ENCODE peak calls at places on chromosomes 4 and X, in eight cellular contexts. One of them, this sample, is unnamed.
A peak's percentile ranks its signal among the peaks of the same experiment; 100 is the strongest.

GRCh38 chr4:138049350-138049749 is 192.8 kb downstream of the SLC7A11 start:
- DNase-seq in neural crest cell: no peak
- DNase-seq in right lobe of liver: no peak
- DNase-seq in progenitor cell of endocrine pancreas: no peak
- DNase-seq in MCF 10A: peak; percentile 8
- DNase-seq in stimulated activated naive CD8-positive, alpha-beta T cell treated with anti-CD3 and anti-CD28 coated beads, Interleukin-15, Interleukin-2, amounts not matched to agents 100 U/mL and 50 U/mL, for 24 hours: no peak
- DNase-seq in activated B cell treated with CpG ODN at 0.5 μM for 24 hours: no peak
- DNase-seq in pons: no peak
- DNase-seq in this sample: no peak

GRCh38 chr4:137116144-137116543 is 416.1 kb downstream of the PCDH18 start:
- DNase-seq in neural crest cell: no peak
- DNase-seq in right lobe of liver: no peak
- DNase-seq in progenitor cell of endocrine pancreas: no peak
- DNase-seq in MCF 10A: no peak
- DNase-seq in stimulated activated naive CD8-positive, alpha-beta T cell treated with anti-CD3 and anti-CD28 coated beads, Interleukin-15, Interleukin-2, amounts not matched to agents 100 U/mL and 50 U/mL, for 24 hours: no peak
- DNase-seq in activated B cell treated with CpG ODN at 0.5 μM for 24 hours: no peak
- DNase-seq in pons: no peak
- DNase-seq in this sample: no peak

GRCh38 chr4:40325406-40326019 is 9.6 kb upstream of the CHRNA9 start:
- DNase-seq in neural crest cell: no peak
- DNase-seq in right lobe of liver: no peak
- DNase-seq in progenitor cell of endocrine pancreas: no peak
- DNase-seq in MCF 10A: peak; percentile 72
- DNase-seq in stimulated activated naive CD8-positive, alpha-beta T cell treated with anti-CD3 and anti-CD28 coated beads, Interleukin-15, Interleukin-2, amounts not matched to agents 100 U/mL and 50 U/mL, for 24 hours: peak; percentile 59
- DNase-seq in activated B cell treated with CpG ODN at 0.5 μM for 24 hours: no peak
- DNase-seq in pons: no peak
- DNase-seq in this sample: peak; percentile 55

GRCh38 chrX:131778269-131779218 is 234.7 kb downstream of the OR13H1 start:
- DNase-seq in neural crest cell: no peak
- DNase-seq in right lobe of liver: peak; percentile 44
- DNase-seq in progenitor cell of endocrine pancreas: no peak
- DNase-seq in MCF 10A: peak; percentile 88
- DNase-seq in stimulated activated naive CD8-positive, alpha-beta T cell treated with anti-CD3 and anti-CD28 coated beads, Interleukin-15, Interleukin-2, amounts not matched to agents 100 U/mL and 50 U/mL, for 24 hours: no peak
- DNase-seq in activated B cell treated with CpG ODN at 0.5 μM for 24 hours: no peak
- DNase-seq in pons: no peak
- DNase-seq in this sample: no peak

GRCh38 chr4:83731609-83732008 is 195.7 kb downstream of the GPAT3 start:
- DNase-seq in neural crest cell: no peak
- DNase-seq in right lobe of liver: no peak
- DNase-seq in progenitor cell of endocrine pancreas: no peak
- DNase-seq in MCF 10A: peak; percentile 45
- DNase-seq in stimulated activated naive CD8-positive, alpha-beta T cell treated with anti-CD3 and anti-CD28 coated beads, Interleukin-15, Interleukin-2, amounts not matched to agents 100 U/mL and 50 U/mL, for 24 hours: no peak
- DNase-seq in activated B cell treated with CpG ODN at 0.5 μM for 24 hours: no peak
- DNase-seq in pons: no peak
- DNase-seq in this sample: no peak

GRCh38 chr4:5724377-5724776 is 13.4 kb downstream of the EVC start:
- DNase-seq in neural crest cell: no peak
- DNase-seq in right lobe of liver: no peak
- DNase-seq in progenitor cell of endocrine pancreas: no peak
- DNase-seq in MCF 10A: no peak
- DNase-seq in stimulated activated naive CD8-positive, alpha-beta T cell treated with anti-CD3 and anti-CD28 coated beads, Interleukin-15, Interleukin-2, amounts not matched to agents 100 U/mL and 50 U/mL, for 24 hours: no peak
- DNase-seq in activated B cell treated with CpG ODN at 0.5 μM for 24 hours: no peak
- DNase-seq in pons: no peak
- DNase-seq in this sample: no peak

GRCh38 chr4:54232151-54232688 is 3.1 kb downstream of the PDGFRA start:
- DNase-seq in neural crest cell: no peak
- DNase-seq in right lobe of liver: no peak
- DNase-seq in progenitor cell of endocrine pancreas: no peak
- DNase-seq in MCF 10A: no peak
- DNase-seq in stimulated activated naive CD8-positive, alpha-beta T cell treated with anti-CD3 and anti-CD28 coated beads, Interleukin-15, Interleukin-2, amounts not matched to agents 100 U/mL and 50 U/mL, for 24 hours: no peak
- DNase-seq in activated B cell treated with CpG ODN at 0.5 μM for 24 hours: no peak
- DNase-seq in pons: no peak
- DNase-seq in this sample: peak; percentile 19

GRCh38 chr4:8917321-8917811 is 45.7 kb upstream of the HMX1 start:
- DNase-seq in neural crest cell: no peak
- DNase-seq in right lobe of liver: no peak
- DNase-seq in progenitor cell of endocrine pancreas: peak; percentile 5
- DNase-seq in MCF 10A: no peak
- DNase-seq in stimulated activated naive CD8-positive, alpha-beta T cell treated with anti-CD3 and anti-CD28 coated beads, Interleukin-15, Interleukin-2, amounts not matched to agents 100 U/mL and 50 U/mL, for 24 hours: no peak
- DNase-seq in activated B cell treated with CpG ODN at 0.5 μM for 24 hours: no peak
- DNase-seq in pons: no peak
- DNase-seq in this sample: peak; percentile 4

GRCh38 chr4:184287697-184288255 is 70.1 kb upstream of the ENPP6 start:
- DNase-seq in neural crest cell: no peak
- DNase-seq in right lobe of liver: no peak
- DNase-seq in progenitor cell of endocrine pancreas: no peak
- DNase-seq in MCF 10A: peak; percentile 43
- DNase-seq in stimulated activated naive CD8-positive, alpha-beta T cell treated with anti-CD3 and anti-CD28 coated beads, Interleukin-15, Interleukin-2, amounts not matched to agents 100 U/mL and 50 U/mL, for 24 hours: no peak
- DNase-seq in activated B cell treated with CpG ODN at 0.5 μM for 24 hours: no peak
- DNase-seq in pons: peak; percentile 77
- DNase-seq in this sample: peak; percentile 62

GRCh38 chr4:152118108-152118507 is 357.3 kb upstream of the GATB start:
- DNase-seq in neural crest cell: no peak
- DNase-seq in right lobe of liver: no peak
- DNase-seq in progenitor cell of endocrine pancreas: no peak
- DNase-seq in MCF 10A: no peak
- DNase-seq in stimulated activated naive CD8-positive, alpha-beta T cell treated with anti-CD3 and anti-CD28 coated beads, Interleukin-15, Interleukin-2, amounts not matched to agents 100 U/mL and 50 U/mL, for 24 hours: no peak
- DNase-seq in activated B cell treated with CpG ODN at 0.5 μM for 24 hours: no peak
- DNase-seq in pons: no peak
- DNase-seq in this sample: no peak

GRCh38 chr4:2942037-2942531 is 21.1 kb downstream of the NOP14 start:
- DNase-seq in neural crest cell: no peak
- DNase-seq in right lobe of liver: peak; percentile 14
- DNase-seq in progenitor cell of endocrine pancreas: peak; percentile 5
- DNase-seq in MCF 10A: no peak
- DNase-seq in stimulated activated naive CD8-positive, alpha-beta T cell treated with anti-CD3 and anti-CD28 coated beads, Interleukin-15, Interleukin-2, amounts not matched to agents 100 U/mL and 50 U/mL, for 24 hours: no peak
- DNase-seq in activated B cell treated with CpG ODN at 0.5 μM for 24 hours: no peak
- DNase-seq in pons: no peak
- DNase-seq in this sample: no peak